ENCODE peak calls at places on chromosomes 16 and 17, in seven cellular contexts. D, A, Z, Q, V, U and C are unnamed samples.

GRCh38 chr16:86353934-86354333 is 156.4 kb upstream of the FOXF1 start:
- DNase-seq in V (no peak), U (no peak), D (no peak), A (no peak), Q (no peak), Z (no peak), C (no peak)

GRCh38 chr17:82008941-82009405 is 13.7 kb downstream of the CENPX start:
- DNase-seq in Z (no peak), Q (no peak), A (no peak), V (no peak), D (no peak), U (no peak), C (no peak)

GRCh38 chr16:50126183-50126582 is 26.9 kb upstream of the TENT4B start:
- DNase-seq in D (no peak), V (no peak), Q (no peak), U (no peak), A (no peak), Z (no peak), C (no peak)

GRCh38 chr17:45690876-45691275 is 93.2 kb upstream of the CRHR1 start:
- DNase-seq in V (no peak), U (no peak), Z (no peak), A (no peak), Q (no peak), D (no peak), C (no peak)

GRCh38 chr17:80443916-80444708 is 29.1 kb downstream of the ENDOV start:
- DNase-seq in A (no peak), U (no peak), Z (no peak), D (peak; percentile 53), V (no peak), Q (no peak), C (no peak)

GRCh38 chr17:50498021-50498874 is 10.0 kb upstream of the MYCBPAP start:
- DNase-seq in U (no peak), V (no peak), A (no peak), D (no peak), Q (no peak), Z (no peak), C (no peak)

GRCh38 chr17:19737305-19738072 is 10.6 kb downstream of the ALDH3A1 start:
- DNase-seq in A (no peak), D (no peak), Z (no peak), Q (no peak), V (no peak), U (no peak), C (no peak)

GRCh38 chr17:78340183-78340955 is 19.5 kb downstream of the SOCS3 start:
- DNase-seq in V (no peak), Z (no peak), Q (no peak), U (no peak), A (no peak), D (no peak), C (no peak)

GRCh38 chr16:81626181-81626674 is 152.9 kb upstream of the PLCG2 start:
- DNase-seq in Z (peak; percentile 68), U (no peak), Q (no peak), A (peak; percentile 33), V (no peak), D (no peak), C (no peak)

GRCh38 chr16:29029168-29029994 is 44.5 kb downstream of the LAT start:
- DNase-seq in U (peak; percentile 94), Z (peak; percentile 97), A (peak; percentile 96), D (peak; percentile 32), V (no peak), Q (peak; percentile 9), C (no peak)

GRCh38 chr16:83363521-83363920 is 444.3 kb upstream of the HSBP1 start:
- DNase-seq in V (no peak), A (no peak), Z (no peak), Q (no peak), D (no peak), U (no peak), C (no peak)

GRCh38 chr16:66948034-66948821 is 12.8 kb upstream of the CES3 start:
- DNase-seq in Q (no peak), A (no peak), D (no peak), U (no peak), V (no peak), Z (no peak), C (no peak)

GRCh38 chr17:27533874-27534815 is 77.9 kb downstream of the KSR1 start:
- DNase-seq in D (peak; percentile 36), Q (no peak), Z (peak; percentile 98), A (peak; percentile 93), V (no peak), U (peak; percentile 66), C (no peak)

GRCh38 chr17:69103557-69104233 is 38.0 kb downstream of the ABCA6 start:
- DNase-seq in Q (no peak), D (no peak), U (no peak), A (no peak), V (no peak), Z (no peak), C (no peak)

GRCh38 chr17:78875738-78876597 is 27.0 kb downstream of the CEP295NL start:
- DNase-seq in Z (peak; percentile 68), U (peak; percentile 41), Q (no peak), D (no peak), V (no peak), A (peak; percentile 46), C (no peak)

GRCh38 chr17:16106161-16106891 is 106.7 kb downstream of the TTC19 start:
- DNase-seq in Q (no peak), V (peak; percentile 72), Z (peak; percentile 77), D (no peak), U (peak; percentile 81), A (peak; percentile 73), C (no peak)

GRCh38 chr17:76957600-76958464 is 89.6 kb downstream of the MGAT5B start:
- DNase-seq in Q (no peak), A (peak; percentile 36), D (no peak), Z (peak; percentile 32), V (no peak), U (peak; percentile 22), C (no peak)

GRCh38 chr16:29308644-29309546 is 97.6 kb downstream of the NPIPB11 start:
- DNase-seq in V (no peak), U (no peak), Z (no peak), Q (no peak), D (no peak), A (no peak), C (no peak)

GRCh38 chr16:4387769-4388168 is 16.1 kb downstream of the VASN start:
- DNase-seq in D (peak; percentile 11), A (no peak), V (no peak), Z (no peak), U (no peak), Q (no peak), C (no peak)

GRCh38 chr17:4433515-4434031 is at the start of gene SPNS3:
- DNase-seq in V (no peak), Q (no peak), Z (no peak), D (no peak), U (no peak), A (no peak), C (no peak)

GRCh38 chr16:48054881-48055601 is 100.8 kb downstream of the ABCC12 start:
- DNase-seq in A (peak; percentile 75), Q (no peak), U (peak; percentile 77), D (peak; percentile 66), Z (peak; percentile 64), V (no peak), C (peak; percentile 56)

GRCh38 chr16:17744903-17745581 is 274.3 kb upstream of the XYLT1 start:
- DNase-seq in A (no peak), V (no peak), D (peak; percentile 30), Q (no peak), U (no peak), Z (peak; percentile 13), C (no peak)

GRCh38 chr17:2170023-2170422 is 115.1 kb downstream of the HIC1 start:
- DNase-seq in A (no peak), Q (no peak), V (no peak), D (peak; percentile 68), Z (no peak), U (no peak), C (peak; percentile 33)

GRCh38 chr17:5840811-5841446 is 229.2 kb upstream of the WSCD1 start:
- DNase-seq in V (no peak), D (no peak), Z (no peak), Q (no peak), U (no peak), A (no peak), C (no peak)

GRCh38 chr16:79639576-79640311 is 39.2 kb upstream of the MAF start:
- DNase-seq in A (no peak), D (no peak), Q (no peak), V (peak; percentile 69), Z (no peak), U (no peak), C (no peak)

GRCh38 chr16:86431540-86431939 is 78.8 kb upstream of the FOXF1 start:
- DNase-seq in Q (no peak), D (no peak), Z (no peak), A (no peak), V (no peak), U (no peak), C (no peak)

GRCh38 chr17:53950858-53951250 is 128.1 kb downstream of the KIF2B start:
- DNase-seq in D (no peak), Q (no peak), A (no peak), V (no peak), U (no peak), Z (no peak), C (no peak)

GRCh38 chr17:53948323-53948722 is 125.6 kb downstream of the KIF2B start:
- DNase-seq in V (no peak), A (no peak), Z (no peak), D (no peak), Q (no peak), U (no peak), C (no peak)

GRCh38 chr17:53949473-53950090 is 126.9 kb downstream of the KIF2B start:
- DNase-seq in U (no peak), Q (no peak), A (no peak), D (no peak), V (no peak), Z (no peak), C (no peak)

GRCh38 chr17:53950207-53950857 is 127.6 kb downstream of the KIF2B start:
- DNase-seq in U (no peak), V (no peak), Q (no peak), D (peak; percentile 37), A (no peak), Z (no peak), C (peak; percentile 27)
- TF ChIP-seq CTCF in U (no peak), V (peak; percentile 31), Q (no peak), D (no peak), A (no peak), Z (no peak), C (peak; percentile 30)

DNA sequence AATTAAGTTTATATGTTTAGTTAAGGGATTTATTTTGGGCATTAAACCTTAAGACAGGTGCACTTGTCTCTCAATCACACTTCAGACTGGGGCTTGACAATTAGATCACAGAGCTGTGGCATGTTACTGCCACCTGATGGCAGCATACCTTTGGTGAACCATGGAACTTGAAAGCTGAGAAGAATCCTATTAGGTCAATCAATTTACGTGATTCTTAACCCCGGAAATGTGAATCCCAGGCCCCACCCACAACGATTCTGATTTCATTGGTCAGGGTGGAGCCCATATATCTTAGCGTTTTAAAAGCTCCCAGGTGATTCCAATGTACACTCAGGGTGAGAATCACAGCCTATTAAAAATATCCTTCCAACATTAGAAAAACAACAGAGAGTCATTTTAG is 91.0 kb downstream of the GSG1L start:
- DNase-seq in V (peak; percentile 66), A (peak; percentile 54), D (peak; percentile 62), U (peak; percentile 32), Z (peak; percentile 15), Q (no peak), C (peak; percentile 35)
- TF ChIP-seq CTCF in V (peak; percentile 88), A (peak; percentile 56), D (no peak), U (peak; percentile 52), Z (no peak), Q (peak; percentile 58), C (no peak)

GRCh38 chr17:42937712-42938596 is 26.3 kb downstream of the AARSD1 start:
- DNase-seq in A (peak; percentile 78), Q (no peak), V (no peak), D (peak; percentile 66), U (peak; percentile 76), Z (peak; percentile 46), C (peak; percentile 66)
- TF ChIP-seq CTCF in A (peak; percentile 76), Q (peak; percentile 58), V (peak; percentile 83), D (no peak), U (peak; percentile 76), Z (peak; percentile 77), C (no peak)

GRCh38 chr16:88014954-88015805 is 63.9 kb downstream of the BANP start:
- DNase-seq in V (no peak), A (no peak), Q (no peak), Z (no peak), U (no peak), D (no peak), C (no peak)
- TF ChIP-seq CTCF in V (no peak), A (no peak), Q (no peak), Z (no peak), U (no peak), D (no peak), C (no peak)